ENCODE peak calls at places on chromosome 5, in nine cellular contexts. U is activated CD4-positive, alpha-beta T cell treated with anti-CD3 and anti-CD28 coated beads for 24 hours; D is C1 segment of cervical spinal cord; S is NCI-H1092; W is NB4; K is prostate gland; B is activated CD8-positive, alpha-beta T cell treated with anti-CD3 and anti-CD28 coated beads for 36 hours; O is D341Med; J is progenitor cell of endocrine pancreas. V is an unnamed sample.

GRCh38 chr5:38600334-38601045 is 44.0 kb upstream of the LIFR start:
- DNase-seq in U (no peak), D (no peak), S (no peak), W (peak), K (no peak), B (no peak), O (no peak), J (no peak), V (no peak)

GRCh38 chr5:168096525-168096924 is 194.9 kb upstream of the WWC1 start:
- DNase-seq in U (no peak), D (no peak), S (no peak), W (no peak), K (no peak), B (no peak), O (no peak), J (no peak), V (no peak)

GRCh38 chr5:133460172-133460758 is 152.1 kb downstream of the FSTL4 start:
- DNase-seq in U (peak), D (no peak), S (no peak), W (peak), K (no peak), B (peak), O (peak), J (no peak), V (peak)

GRCh38 chr5:18333841-18334240 is 699.6 kb downstream of the TAF11L14 start:
- DNase-seq in U (no peak), D (no peak), S (no peak), W (no peak), K (no peak), B (no peak), O (no peak), J (no peak), V (no peak)

GRCh38 chr5:97874491-97874890 is 691.4 kb upstream of the RIOK2 start:
- DNase-seq in U (no peak), D (no peak), S (no peak), W (no peak), K (no peak), B (no peak), O (no peak), J (no peak), V (no peak)

GRCh38 chr5:125882061-125882460 is 541.1 kb upstream of the GRAMD2B start:
- DNase-seq in U (no peak), D (no peak), S (no peak), W (no peak), K (no peak), B (no peak), O (no peak), J (no peak), V (no peak)

GRCh38 chr5:56522972-56523371 is 289.8 kb upstream of the ANKRD55 start:
- DNase-seq in U (no peak), D (no peak), S (no peak), W (no peak), K (no peak), B (no peak), O (no peak), J (no peak), V (no peak)

GRCh38 chr5:136734638-136735037 is 369.3 kb upstream of the TRPC7 start:
- DNase-seq in U (no peak), D (no peak), S (no peak), W (no peak), K (no peak), B (no peak), O (no peak), J (no peak), V (no peak)